ENCODE peak calls at places on chromosomes 6 and 20, in nine cellular contexts. J is gastrocnemius medialis, P is body of pancreas, B is K562, N is IMR-90, U is right lobe of liver, M is heart left ventricle, Z is upper lobe of left lung, V is HepG2. G is an unnamed sample. For H3K4me1, the result is how much of the 10 kb centered on the place peaks cover.

GRCh38 chr6:158160932-158161539 is 7.0 kb downstream of the SERAC1 start:
- ATAC-seq in J (no peak), P (no peak), B (peak), N (peak), U (no peak), M (no peak), Z (no peak), V (no peak), G (no peak)

GRCh38 chr6:124487778-124488431 is 474.3 kb upstream of the RNF217 start:
- ATAC-seq in J (no peak), P (no peak), B (no peak), N (no peak), U (no peak), M (no peak), Z (no peak), V (no peak), G (no peak)

GRCh38 chr20:5078399-5078958 is 41.3 kb downstream of the PCNA start:
- ATAC-seq in J (peak), P (peak), B (peak), N (peak), U (peak), M (peak), Z (peak), V (peak), G (peak)

GRCh38 chr20:458766-459165 is 3.6 kb downstream of the TBC1D20 start:
- ATAC-seq in J (no peak), P (no peak), B (no peak), N (no peak), U (no peak), M (no peak), Z (no peak), V (no peak), G (no peak)

GRCh38 chr6:37507690-37508421 is 8.2 kb upstream of the CCDC167 start:
- ATAC-seq in J (no peak), P (no peak), B (no peak), N (no peak), U (no peak), M (no peak), Z (no peak), V (no peak), G (no peak)

GRCh38 chr6:160808263-160808662 is 106.2 kb downstream of the PLG start:
- ATAC-seq in J (no peak), P (no peak), B (no peak), N (no peak), U (no peak), M (no peak), Z (no peak), V (no peak), G (no peak)

GRCh38 chr6:43803783-43804549 is 34.0 kb downstream of the VEGFA start:
- ATAC-seq in J (no peak), P (peak), B (peak), N (no peak), U (peak), M (no peak), Z (peak), V (no peak), G (no peak)

GRCh38 chr6:110618591-110619267 is 142.3 kb upstream of the SLC22A16 start:
- ATAC-seq in J (peak), P (no peak), B (peak), N (peak), U (peak), M (peak), Z (no peak), V (peak), G (no peak)

GRCh38 chr6:136095961-136096360 is 154.2 kb downstream of the MTFR2 start:
- ATAC-seq in J (peak), P (no peak), B (no peak), N (no peak), U (peak), M (peak), Z (peak), V (no peak), G (peak)

GRCh38 chr20:44370639-44371218 is 15.2 kb downstream of the HNF4A start:
- ATAC-seq in J (no peak), P (peak), B (no peak), N (no peak), U (peak), M (no peak), Z (peak), V (peak), G (no peak)

GRCh38 chr6:114364295-114364694 is 21.5 kb upstream of the HS3ST5 start:
- ATAC-seq in J (no peak), P (no peak), B (no peak), N (peak), U (no peak), M (no peak), Z (no peak), V (peak), G (no peak)

GRCh38 chr6:153125032-153125431 is 6.0 kb downstream of the RGS17 start:
- ATAC-seq in J (no peak), P (peak), B (no peak), N (no peak), U (no peak), M (no peak), Z (no peak), V (no peak), G (no peak)

GRCh38 chr6:24537771-24538385 is 43.1 kb downstream of the ALDH5A1 start:
- ATAC-seq in J (no peak), P (no peak), B (peak), N (no peak), U (no peak), M (no peak), Z (no peak), V (no peak), G (no peak)

GRCh38 chr6:129653229-129653628 is 56.7 kb downstream of the ARHGAP18 start:
- ATAC-seq in J (no peak), P (no peak), B (no peak), N (no peak), U (no peak), M (no peak), Z (no peak), V (no peak), G (no peak)

GRCh38 chr6:41638002-41638800 is at the start of gene MDFI:
- ATAC-seq in J (no peak), P (no peak), B (no peak), N (no peak), U (peak), M (no peak), Z (no peak), V (no peak), G (no peak)

GRCh38 chr20:11738852-11739251 is 178.8 kb upstream of the BTBD3 start:
- ATAC-seq in J (no peak), P (no peak), B (no peak), N (no peak), U (no peak), M (no peak), Z (no peak), V (no peak), G (no peak)

GRCh38 chr6:113442040-113442439 is 415.1 kb upstream of the MARCKS start:
- ATAC-seq in J (no peak), P (no peak), B (no peak), N (no peak), U (no peak), M (no peak), Z (no peak), V (no peak), G (no peak)

GRCh38 chr20:31823360-31824124 is 4.4 kb downstream of the MYLK2 start:
- ATAC-seq in J (no peak), P (no peak), B (no peak), N (no peak), U (peak), M (no peak), Z (no peak), V (peak), G (no peak)

GRCh38 chr6:75505426-75505825 is 11.8 kb upstream of the FILIP1 start:
- ATAC-seq in J (no peak), P (no peak), B (no peak), N (no peak), U (no peak), M (no peak), Z (no peak), V (no peak), G (no peak)

GRCh38 chr20:48839083-48839482 is 11.3 kb upstream of the PREX1 start:
- ATAC-seq in J (no peak), P (no peak), B (no peak), N (no peak), U (peak), M (no peak), Z (no peak), V (no peak), G (no peak)

GRCh38 chr6:18439581-18439980 is 52.4 kb downstream of the RNF144B start:
- ATAC-seq in J (no peak), P (no peak), B (no peak), N (no peak), U (no peak), M (no peak), Z (no peak), V (no peak), G (no peak)

GRCh38 chr6:119076173-119076965 is 2.1 kb downstream of the FAM184A start:
- ATAC-seq in J (no peak), P (no peak), B (no peak), N (no peak), U (no peak), M (no peak), Z (peak), V (no peak), G (no peak)

GRCh38 chr20:23404196-23404595 is 17.1 kb downstream of the NAPB start:
- ATAC-seq in J (peak), P (peak), B (no peak), N (peak), U (no peak), M (peak), Z (peak), V (peak), G (no peak)

GRCh38 chr6:8888468-8888867 is 453.1 kb upstream of the SLC35B3 start:
- ATAC-seq in J (no peak), P (no peak), B (peak), N (no peak), U (peak), M (no peak), Z (no peak), V (peak), G (no peak)

GRCh38 chr20:34024733-34025351 is 31.1 kb downstream of the RALY start:
- ATAC-seq in J (peak), P (peak), B (peak), N (no peak), U (peak), M (peak), Z (no peak), V (peak), G (no peak)

GRCh38 chr6:160917581-160917980 is 74.0 kb upstream of the MAP3K4 start:
- ATAC-seq in J (no peak), P (no peak), B (no peak), N (no peak), U (no peak), M (no peak), Z (no peak), V (no peak), G (no peak)

GRCh38 chr6:112038268-112038667 is 15.6 kb upstream of the CCN6 start:
- ATAC-seq in J (peak), P (no peak), B (no peak), N (no peak), U (no peak), M (no peak), Z (no peak), V (no peak), G (no peak)

GRCh38 chr6:132931937-132932336 is 117.6 kb downstream of the RPS12 start:
- ATAC-seq in J (no peak), P (peak), B (no peak), N (peak), U (no peak), M (no peak), Z (no peak), V (no peak), G (peak)

GRCh38 chr6:72937160-72937559 is 288.1 kb downstream of the KHDC1L start:
- ATAC-seq in J (no peak), P (no peak), B (no peak), N (no peak), U (no peak), M (no peak), Z (no peak), V (no peak), G (no peak)

GRCh38 chr6:157075549-157076426 is 247.5 kb downstream of the TMEM242 start:
- ATAC-seq in J (no peak), P (no peak), B (peak), N (no peak), U (no peak), M (no peak), Z (no peak), V (no peak), G (no peak)

GRCh38 chr20:50017576-50018248 is 34.9 kb downstream of the SNAI1 start:
- ATAC-seq in J (no peak), P (no peak), B (no peak), N (no peak), U (no peak), M (no peak), Z (no peak), V (no peak), G (no peak)

GRCh38 chr6:119340766-119341487 is 8.6 kb downstream of the MAN1A1 start:
- ATAC-seq in J (no peak), P (peak), B (peak), N (no peak), U (no peak), M (no peak), Z (no peak), V (no peak), G (no peak)

GRCh38 chr6:105194591-105194990 is 14.8 kb upstream of the POPDC3 start:
- ATAC-seq in J (no peak), P (no peak), B (no peak), N (no peak), U (no peak), M (no peak), Z (no peak), V (no peak), G (no peak)

GRCh38 chr20:58852559-58853271 is at the start of gene GNAS:
- ATAC-seq in J (peak), P (peak), B (peak), N (peak), U (peak), M (peak), Z (no peak), V (peak), G (peak)

GRCh38 chr20:34362502-34363061 is 491 bp upstream of the ITCH start:
- ATAC-seq in J (no peak), P (no peak), B (no peak), N (no peak), U (no peak), M (no peak), Z (no peak), V (peak), G (no peak)

GRCh38 chr20:2137552-2138201 is 36.0 kb downstream of the STK35 start:
- ATAC-seq in J (no peak), P (no peak), B (no peak), N (peak), U (no peak), M (no peak), Z (no peak), V (no peak), G (no peak)
- TF ChIP-seq POLR2A in J (no peak), P (no peak), B (no peak), N (no peak), U (no peak), M (no peak), Z (no peak), V (no peak), G (no peak)

GRCh38 chr20:53652859-53653520 is 59.4 kb upstream of the ZNF217 start:
- ATAC-seq in J (no peak), P (no peak), B (peak), N (no peak), U (peak), M (peak), Z (no peak), V (no peak), G (no peak)
- H3K4me1 ChIP-seq in J (under half), P (under half), B (under half), N (under half), U (under half), M (under half), Z (under half), V (half or more), G (under half)

GRCh38 chr20:59940129-59940955 is at the start of the genes FAM217B and PPP1R3D:
- ATAC-seq in J (peak), P (peak), B (peak), N (peak), U (peak), M (peak), Z (peak), V (peak), G (peak)
- TF ChIP-seq CTCF in J (peak), P (peak), B (peak), N (peak), U (peak), M (no peak), Z (peak), V (peak), G (peak)

GRCh38 chr6:52573295-52573694 is 3.6 kb downstream of the TRAM2 start:
- ATAC-seq in J (no peak), P (no peak), B (no peak), N (peak), U (no peak), M (no peak), Z (no peak), V (no peak), G (no peak)
- TF ChIP-seq POLR2A in J (no peak), P (no peak), B (no peak), N (no peak), U (no peak), M (no peak), Z (no peak), V (no peak), G (no peak)

DNA sequence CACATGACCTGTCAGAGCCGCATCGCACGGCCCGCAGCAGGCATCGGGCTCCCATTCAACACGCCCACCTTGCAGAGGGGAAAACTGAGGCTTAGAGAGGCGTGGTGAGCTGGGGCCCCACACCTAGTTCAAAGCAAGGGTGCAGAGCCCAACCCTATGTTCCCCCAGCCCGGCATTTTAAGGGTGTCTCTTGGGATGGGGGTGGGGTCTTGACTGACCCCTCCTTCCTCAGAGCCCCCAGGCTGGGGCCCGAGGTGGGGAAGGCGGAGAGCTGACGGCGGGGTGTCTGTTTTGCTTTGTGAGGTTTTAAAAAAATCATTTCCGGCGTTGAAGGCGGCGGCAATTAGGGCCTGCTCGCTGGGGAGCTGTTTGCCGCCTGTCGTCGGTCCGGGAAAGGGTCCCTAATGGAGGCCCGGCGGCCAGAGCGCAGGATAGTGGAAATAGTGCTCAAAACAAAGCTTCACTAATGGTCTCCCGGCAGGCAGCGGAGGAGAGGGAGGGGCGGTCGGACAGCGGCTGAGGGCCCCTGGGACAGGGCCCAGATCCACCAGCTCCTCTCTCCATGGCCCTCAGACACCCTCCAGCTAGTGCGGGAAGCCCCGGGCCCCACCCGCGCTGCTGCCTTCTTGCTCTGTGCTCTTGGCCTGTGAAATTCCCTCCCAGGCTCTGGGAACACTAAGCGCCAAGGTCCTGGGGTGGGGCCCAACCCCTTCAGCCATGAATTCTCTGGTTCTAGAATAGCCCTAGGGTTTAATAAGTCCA is 11.9 kb downstream of the VSTM2L start:
- ATAC-seq in J (no peak), P (no peak), B (peak), N (no peak), U (peak), M (peak), Z (peak), V (peak), G (peak)
- H3K4me1 ChIP-seq in J (under half), P (under half), B (under half), N (under half), U (under half), M (under half), Z (under half), V (under half), G (under half)

DNA sequence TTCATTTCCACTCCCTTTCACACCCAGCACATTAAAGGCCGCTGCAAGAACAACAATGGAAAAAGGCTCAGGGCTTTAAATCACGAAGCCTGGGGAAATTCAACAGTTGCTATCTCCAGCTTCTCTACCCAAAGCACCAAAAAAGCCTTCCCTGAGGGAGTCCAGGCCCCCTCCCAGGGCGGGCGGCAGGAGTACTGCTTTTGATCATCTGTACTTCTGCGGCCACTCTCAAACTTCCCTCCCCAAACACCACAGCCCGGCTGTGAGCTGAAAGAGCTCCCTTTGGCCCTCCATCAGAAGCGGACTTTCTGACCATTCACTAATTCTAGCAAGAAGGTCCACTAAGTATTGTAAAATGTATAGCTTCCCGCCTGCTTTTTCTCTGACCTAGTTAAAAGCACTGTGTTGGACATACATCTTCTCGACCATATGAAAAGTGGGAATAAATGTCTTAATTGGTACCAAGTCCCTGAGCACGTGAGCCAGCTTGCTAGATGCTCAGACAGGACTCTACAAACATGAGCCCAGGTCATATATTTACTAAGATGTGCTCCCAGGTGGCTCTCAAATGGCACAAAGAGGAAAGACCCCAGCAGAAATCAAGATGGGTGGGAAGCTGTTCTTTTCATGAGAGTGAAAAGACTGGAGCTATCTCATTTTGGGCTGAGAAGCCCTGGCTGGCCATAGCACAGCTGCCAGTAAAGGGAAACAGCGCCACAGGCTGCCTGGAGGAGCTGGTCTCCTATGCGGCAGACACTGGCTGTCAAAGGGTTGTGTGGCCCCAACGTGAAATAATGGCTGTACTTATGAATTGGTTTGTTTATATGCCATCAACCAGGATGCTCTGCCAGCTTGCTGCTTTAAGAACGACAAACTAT is 58.6 kb downstream of the GFOD1 start:
- ATAC-seq in J (no peak), P (no peak), B (peak), N (no peak), U (no peak), M (no peak), Z (no peak), V (no peak), G (no peak)
- TF ChIP-seq CTCF in J (no peak), P (no peak), B (peak), N (no peak), U (no peak), M (no peak), Z (no peak), V (peak), G (no peak)

GRCh38 chr6:170306324-170307079 is at the start of gene FAM120B:
- ATAC-seq in J (peak), P (peak), B (peak), N (peak), U (peak), M (peak), Z (peak), V (peak), G (peak)
- TF ChIP-seq POLR2A in J (peak), P (peak), B (peak), N (peak), U (peak), M (peak), Z (peak), V (peak), G (peak)

GRCh38 chr6:150281767-150282166 is 87.0 kb upstream of the IYD start:
- ATAC-seq in J (no peak), P (no peak), B (no peak), N (no peak), U (no peak), M (no peak), Z (no peak), V (no peak), G (no peak)
- H3K4me1 ChIP-seq in J (under half), P (under half), B (under half), N (under half), U (under half), M (under half), Z (under half), V (under half), G (under half)

GRCh38 chr20:21968486-21968885 is 263.0 kb downstream of the PAX1 start:
- ATAC-seq in J (no peak), P (no peak), B (no peak), N (no peak), U (peak), M (no peak), Z (no peak), V (no peak), G (no peak)

DNA sequence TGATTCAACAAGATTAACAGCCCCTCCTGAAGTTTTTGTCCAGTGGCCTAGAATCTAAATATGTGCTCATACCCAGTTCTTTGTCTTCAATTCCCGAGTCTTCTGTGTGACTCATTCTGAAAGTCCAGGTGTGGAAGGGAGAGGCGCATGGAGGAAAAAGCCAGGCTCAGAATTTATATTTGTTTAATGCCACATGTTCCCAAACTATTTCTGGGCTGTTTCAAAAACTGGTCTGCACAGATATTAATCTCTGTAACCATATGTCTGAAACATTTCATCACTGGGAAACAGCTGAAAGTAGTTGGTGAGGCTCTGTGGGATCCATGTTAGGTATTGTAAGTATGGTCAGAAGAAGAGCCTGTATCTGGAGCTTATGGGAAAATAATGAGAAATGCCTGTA is 266.0 kb downstream of the PAX1 start:
- ATAC-seq in J (no peak), P (no peak), B (no peak), N (no peak), U (no peak), M (no peak), Z (no peak), V (no peak), G (no peak)
- TF ChIP-seq CTCF in J (no peak), P (no peak), B (no peak), N (no peak), U (no peak), M (no peak), Z (no peak), V (no peak), G (no peak)

G was measured in gastroesophageal sphincter.